ENCODE peak calls at places on chromosomes 13 and 19, in five cellular contexts. Y, R, X, D and L are unnamed samples.

GRCh38 chr19:18418034-18418724 is 1.0 kb upstream of the SSBP4 start:
- DNase-seq in Y (no peak), R (no peak), X (no peak), D (no peak), L (no peak)

GRCh38 chr13:84431646-84432045 is 549.4 kb upstream of the SLITRK1 start:
- DNase-seq in Y (no peak), R (no peak), X (no peak), D (no peak), L (peak)

GRCh38 chr13:101917833-101918755 is 465.6 kb downstream of the ITGBL1 start:
- DNase-seq in Y (no peak), R (no peak), X (no peak), D (no peak), L (no peak)

GRCh38 chr19:31348416-31349159 is 648 bp downstream of the TSHZ3 start:
- DNase-seq in Y (no peak), R (peak), X (no peak), D (peak), L (no peak)

GRCh38 chr13:45280751-45281634 is 60.0 kb downstream of the TPT1 start:
- DNase-seq in Y (peak), R (peak), X (no peak), D (peak), L (peak)

GRCh38 chr19:54484451-54484850 is 11.4 kb upstream of the CDC42EP5 start:
- DNase-seq in Y (no peak), R (no peak), X (no peak), D (no peak), L (no peak)

GRCh38 chr19:51441410-51442390 is 16.6 kb downstream of the SIGLEC8 start:
- DNase-seq in Y (peak), R (no peak), X (no peak), D (no peak), L (no peak)

GRCh38 chr19:726993-727956 is 18.5 kb downstream of the PALM start:
- DNase-seq in Y (no peak), R (no peak), X (no peak), D (no peak), L (no peak)

GRCh38 chr19:1632462-1633268 is 19.8 kb downstream of the TCF3 start:
- DNase-seq in Y (no peak), R (no peak), X (no peak), D (no peak), L (no peak)

GRCh38 chr13:109857325-109857724 is 70.9 kb upstream of the IRS2 start:
- DNase-seq in Y (no peak), R (no peak), X (no peak), D (no peak), L (no peak)

GRCh38 chr19:49437231-49437630 is 4.1 kb downstream of the SLC17A7 start:
- DNase-seq in Y (no peak), R (no peak), X (no peak), D (no peak), L (no peak)

GRCh38 chr13:107157272-107157671 is 589.3 kb upstream of the ARGLU1 start:
- DNase-seq in Y (no peak), R (peak), X (no peak), D (no peak), L (no peak)

GRCh38 chr13:77868717-77869116 is 49.9 kb downstream of the EDNRB start:
- DNase-seq in Y (no peak), R (no peak), X (no peak), D (no peak), L (no peak)

GRCh38 chr13:45441633-45442032 is 23.1 kb upstream of the COG3 start:
- DNase-seq in Y (no peak), R (peak), X (no peak), D (no peak), L (no peak)

GRCh38 chr13:105969761-105970160 is 565.7 kb downstream of the EFNB2 start:
- DNase-seq in Y (no peak), R (no peak), X (no peak), D (no peak), L (peak)

GRCh38 chr13:111339366-111340143 is 19.1 kb downstream of the TEX29 start:
- DNase-seq in Y (no peak), R (no peak), X (no peak), D (peak), L (no peak)

GRCh38 chr19:10214784-10215183 is 16.3 kb downstream of the S1PR2 start:
- DNase-seq in Y (no peak), R (no peak), X (no peak), D (no peak), L (peak)

GRCh38 chr13:30906411-30906990 is 430 bp downstream of the MEDAG start:
- DNase-seq in Y (no peak), R (no peak), X (no peak), D (no peak), L (no peak)

GRCh38 chr13:102226591-102226990 is 175.3 kb downstream of the FGF14 start:
- DNase-seq in Y (no peak), R (no peak), X (no peak), D (no peak), L (no peak)

GRCh38 chr13:86960876-86961275 is 710.3 kb upstream of the SLITRK5 start:
- DNase-seq in Y (no peak), R (peak), X (no peak), D (no peak), L (no peak)

GRCh38 chr19:17136026-17136425 is 60.4 kb downstream of the MYO9B start:
- DNase-seq in Y (no peak), R (no peak), X (no peak), D (no peak), L (no peak)

GRCh38 chr13:67518785-67519184 is 288.6 kb upstream of the PCDH9 start:
- DNase-seq in Y (no peak), R (no peak), X (no peak), D (no peak), L (no peak)

GRCh38 chr19:5695649-5696195 is 5.6 kb downstream of the RPL36 start:
- DNase-seq in Y (no peak), R (no peak), X (peak), D (no peak), L (no peak)

GRCh38 chr13:71242191-71242590 is 624.8 kb downstream of the DACH1 start:
- DNase-seq in Y (no peak), R (peak), X (no peak), D (no peak), L (no peak)

GRCh38 chr19:13208131-13208963 is 58.1 kb downstream of the IER2 start:
- DNase-seq in Y (peak), R (peak), X (no peak), D (no peak), L (peak)

DNA sequence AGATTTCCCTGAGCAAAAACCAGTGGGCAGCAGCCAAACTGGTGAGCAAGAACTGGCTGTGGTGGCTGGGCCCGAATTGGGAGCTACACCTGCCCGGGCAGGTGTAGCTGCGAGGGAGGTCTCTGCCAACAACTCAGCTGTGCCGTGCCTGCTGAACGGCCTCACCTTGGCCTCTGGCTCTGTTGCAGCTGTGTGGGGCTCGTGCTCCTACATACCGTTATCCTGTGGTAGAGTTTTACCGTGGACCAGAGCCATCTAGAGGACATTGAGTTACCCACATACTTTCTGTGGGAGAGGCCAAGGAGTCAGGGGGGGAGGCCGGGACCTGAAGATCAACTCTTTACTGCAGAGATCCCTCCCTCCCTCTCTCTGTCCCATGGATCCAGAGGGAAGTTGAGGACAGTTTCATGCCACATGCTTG is 113.2 kb downstream of the TM9SF2 start:
- DNase-seq in Y (peak), R (no peak), X (no peak), D (peak), L (peak)
- TF ChIP-seq CTCF in Y (no peak), R (no peak), X (peak), D (no peak), L (peak)

GRCh38 chr19:39389621-39390414 is 1.1 kb downstream of the PAF1 start:
- DNase-seq in Y (no peak), R (no peak), X (no peak), D (no peak), L (no peak)

GRCh38 chr19:39390460-39390758 is 497 bp downstream of the PAF1 start:
- DNase-seq in Y (peak), R (peak), X (no peak), D (peak), L (no peak)

GRCh38 chr19:39386557-39386956 is 4.3 kb downstream of the PAF1 start:
- DNase-seq in Y (no peak), R (no peak), X (no peak), D (no peak), L (no peak)

GRCh38 chr19:39388657-39389056 is 2.2 kb downstream of the PAF1 start:
- DNase-seq in Y (no peak), R (no peak), X (no peak), D (no peak), L (no peak)

GRCh38 chr19:39390759-39391592 is at the start of the genes MED29 and PAF1:
- DNase-seq in Y (peak), R (peak), X (no peak), D (peak), L (peak)
- TF ChIP-seq CTCF in Y (no peak), R (no peak), X (peak), D (peak), L (peak)

GRCh38 chr19:4343056-4343844 is at the start of gene MPND:
- DNase-seq in Y (peak), R (peak), X (peak), D (peak), L (peak)
- TF ChIP-seq CTCF in Y (no peak), R (peak), X (peak), D (peak), L (peak)

DNA sequence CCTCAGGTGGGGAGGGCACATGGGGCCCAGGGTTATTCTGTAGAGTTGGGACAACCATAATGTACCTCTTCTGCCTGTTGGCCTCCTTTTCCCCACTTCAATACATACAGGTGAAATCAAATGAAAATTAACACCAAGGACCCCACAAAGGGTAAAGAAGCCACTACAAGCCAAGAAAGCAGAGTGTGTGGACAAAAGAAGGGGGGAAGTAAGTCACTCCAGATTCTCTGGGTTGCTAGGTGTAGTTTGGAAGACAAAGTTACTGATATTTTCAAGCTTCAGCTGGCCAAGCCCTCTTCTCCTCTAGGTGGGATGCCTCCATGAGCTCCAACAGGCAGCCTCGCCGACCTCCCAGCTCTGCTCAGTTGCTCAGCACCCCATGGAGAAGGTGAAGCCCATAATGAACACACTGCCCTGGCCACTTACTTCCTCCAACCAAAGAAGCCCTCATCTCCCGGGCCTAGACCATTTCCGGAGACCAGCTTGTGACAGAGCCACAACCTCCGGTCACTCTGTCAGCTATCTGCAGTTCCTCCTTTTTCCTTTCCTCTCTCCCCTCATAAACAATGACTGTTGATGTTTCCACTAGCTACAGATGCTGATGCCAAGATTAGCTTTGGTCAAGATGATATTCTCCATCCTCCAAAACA is 66.8 kb upstream of the MED4 start:
- DNase-seq in Y (peak), R (no peak), X (no peak), D (no peak), L (no peak)
- TF ChIP-seq CTCF in Y (no peak), R (no peak), X (no peak), D (no peak), L (no peak)

DNA sequence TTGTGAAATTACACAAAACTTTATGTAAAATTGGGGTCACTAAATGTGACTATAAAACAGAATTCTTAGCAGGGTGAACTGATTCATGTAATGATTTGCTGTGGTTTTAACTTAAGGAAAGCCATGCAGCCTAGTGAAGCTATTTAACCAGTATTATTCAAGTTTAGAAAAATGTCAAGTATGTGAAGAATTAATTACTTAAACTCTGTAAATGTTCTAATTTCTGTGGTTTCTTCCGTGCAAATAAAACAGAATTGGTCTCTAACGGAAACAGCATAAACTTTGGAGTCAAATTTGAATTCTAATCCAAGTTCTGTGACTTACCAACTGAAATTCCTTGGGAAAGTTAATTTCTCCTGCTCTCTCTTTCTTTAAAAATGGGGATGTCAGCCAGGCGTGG is 13.3 kb downstream of the CDC16 start:
- DNase-seq in Y (no peak), R (no peak), X (no peak), D (no peak), L (peak)
- TF ChIP-seq CTCF in Y (no peak), R (no peak), X (no peak), D (no peak), L (no peak)

DNA sequence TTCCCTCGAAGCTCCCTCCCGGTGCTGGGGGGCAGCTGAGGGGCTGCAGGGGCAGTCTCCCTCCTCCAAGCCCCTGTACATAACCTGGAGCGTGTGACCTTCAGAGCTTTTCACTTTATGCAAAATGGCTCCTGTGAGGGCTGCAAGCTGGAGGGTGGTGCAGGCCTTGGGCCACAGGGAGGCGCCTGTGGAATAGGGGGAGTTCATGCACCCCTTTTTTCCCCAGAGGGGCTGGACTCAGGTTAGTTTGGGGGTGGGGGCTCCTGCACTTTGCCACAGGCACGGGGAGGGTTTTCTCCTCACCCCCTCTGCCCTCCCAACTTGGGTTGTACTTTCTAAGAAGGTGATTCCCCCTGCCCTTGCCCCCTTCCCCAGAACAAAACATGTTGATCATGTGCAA is 6.6 kb upstream of the PRR19 start:
- DNase-seq in Y (no peak), R (no peak), X (no peak), D (no peak), L (no peak)
- TF ChIP-seq CTCF in Y (no peak), R (no peak), X (no peak), D (no peak), L (no peak)

GRCh38 chr13:41505209-41505835 is 48.0 kb downstream of the RGCC start:
- DNase-seq in Y (no peak), R (peak), X (no peak), D (no peak), L (peak)
- TF ChIP-seq CTCF in Y (no peak), R (no peak), X (no peak), D (no peak), L (no peak)